ENCODE peak calls at places on chromosomes 11 and 22, in four cellular contexts. R is GM12878, M is IMR-90, J is K562. P is an unnamed sample.

GRCh38 chr11:72012897-72013721 is 14.4 kb downstream of the IL18BP start:
- DNase-seq in R (no peak), J (no peak), M (peak), P (no peak)

GRCh38 chr11:69912161-69912910 is 93.1 kb upstream of the FGF3 start:
- DNase-seq in J (no peak), R (no peak), M (no peak), P (no peak)

GRCh38 chr11:128517457-128518230 is 69.7 kb downstream of the ETS1 start:
- DNase-seq in M (no peak), R (no peak), J (no peak), P (no peak)

GRCh38 chr11:64140101-64140500 is 25.8 kb downstream of the MACROD1 start:
- DNase-seq in R (no peak), J (no peak), M (no peak), P (no peak)

GRCh38 chr11:60265373-60266214 is 14.9 kb upstream of the MS4A4A start:
- DNase-seq in M (peak), J (peak), R (peak), P (peak)

GRCh38 chr22:24498826-24499225 is 3.7 kb downstream of the UPB1 start:
- DNase-seq in M (no peak), R (no peak), J (no peak), P (no peak)

GRCh38 chr11:75449776-75450175 is 16.8 kb upstream of the KLHL35 start:
- DNase-seq in J (no peak), M (no peak), R (no peak), P (no peak)

GRCh38 chr11:62108017-62108750 is 15.6 kb upstream of the INCENP start:
- DNase-seq in M (peak), R (peak), J (peak), P (peak)

GRCh38 chr22:25853078-25853477 is 111.1 kb downstream of the MYO18B start:
- DNase-seq in J (peak), R (no peak), M (no peak), P (no peak)

GRCh38 chr11:69825037-69825834 is 6.0 kb upstream of the FGF3 start:
- DNase-seq in J (no peak), R (no peak), M (no peak), P (no peak)

GRCh38 chr22:44256860-44257560 is 55.7 kb downstream of the SHISAL1 start:
- DNase-seq in M (no peak), J (no peak), R (no peak), P (no peak)

GRCh38 chr11:129155745-129156144 is 36.4 kb downstream of the ARHGAP32 start:
- DNase-seq in R (no peak), J (no peak), M (no peak), P (no peak)

GRCh38 chr22:19107730-19108074 is 14.5 kb downstream of the DGCR2 start:
- DNase-seq in J (no peak), R (no peak), M (no peak), P (no peak)

GRCh38 chr11:66719111-66719872 is 9.7 kb downstream of the SPTBN2 start:
- DNase-seq in M (no peak), J (no peak), R (no peak), P (no peak)

GRCh38 chr11:68684385-68685356 is at the start of gene GAL:
- DNase-seq in M (no peak), R (no peak), J (peak), P (no peak)

GRCh38 chr22:48105254-48105653 is 1342.8 kb downstream of the TBC1D22A start:
- DNase-seq in J (no peak), M (no peak), R (no peak), P (no peak)

GRCh38 chr11:69752890-69753289 is 22.3 kb downstream of the FGF4 start:
- DNase-seq in J (no peak), M (no peak), R (no peak), P (no peak)

GRCh38 chr11:65311197-65311631 is 3.5 kb upstream of the CDC42EP2 start:
- DNase-seq in M (no peak), R (no peak), J (no peak), P (no peak)

GRCh38 chr11:8213390-8213789 is 44.6 kb upstream of the RIC3 start:
- DNase-seq in M (no peak), J (no peak), R (no peak), P (no peak)

GRCh38 chr11:129814244-129814992 is 1.2 kb upstream of the TMEM45B start:
- DNase-seq in M (no peak), R (no peak), J (peak), P (no peak)

GRCh38 chr22:45413368-45414211 is at the start of the genes RIBC2 and SMC1B:
- DNase-seq in R (peak), J (no peak), M (peak), P (peak)

GRCh38 chr11:74311352-74311926 is at the start of gene P4HA3:
- DNase-seq in J (peak), M (peak), R (no peak), P (peak)

GRCh38 chr11:65489061-65489705 is 9.7 kb upstream of the MALAT1 start:
- DNase-seq in J (peak), M (peak), R (no peak), P (peak)

GRCh38 chr22:19387575-19387974 is 44.0 kb downstream of the HIRA start:
- DNase-seq in M (no peak), J (no peak), R (no peak), P (no peak)

DNA sequence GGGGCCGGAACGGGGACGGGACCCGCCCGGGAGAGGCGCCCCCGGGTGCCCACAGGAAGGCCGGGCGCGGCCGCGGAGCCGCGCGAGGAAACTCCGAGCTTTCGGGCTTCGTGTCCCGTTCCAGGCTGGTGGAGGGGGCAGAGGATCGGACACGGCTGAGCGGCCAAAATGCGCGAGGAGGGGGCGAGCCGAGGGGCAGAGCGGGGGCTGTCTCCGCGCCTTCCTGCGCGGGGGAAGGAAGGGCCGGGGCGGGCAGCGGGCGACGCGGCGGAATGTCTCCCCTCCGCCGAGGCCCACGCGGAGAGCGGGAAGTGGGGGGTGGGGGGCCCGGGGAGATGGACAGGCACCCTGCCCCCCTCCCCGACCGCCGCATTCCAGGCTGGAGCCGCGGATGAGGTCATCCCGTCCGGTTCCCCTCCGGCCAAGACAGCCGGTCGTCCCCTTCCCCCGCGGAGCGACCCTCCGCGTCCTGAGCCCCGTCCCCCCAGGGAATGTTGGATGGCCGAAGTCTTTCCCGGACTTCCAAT is 465 bp downstream of the CDC42EP1 start:
- DNase-seq in J (peak), M (peak), R (no peak), P (peak)
- TF ChIP-seq FOS in J (no peak), M (peak), R (no peak), P (peak)

DNA sequence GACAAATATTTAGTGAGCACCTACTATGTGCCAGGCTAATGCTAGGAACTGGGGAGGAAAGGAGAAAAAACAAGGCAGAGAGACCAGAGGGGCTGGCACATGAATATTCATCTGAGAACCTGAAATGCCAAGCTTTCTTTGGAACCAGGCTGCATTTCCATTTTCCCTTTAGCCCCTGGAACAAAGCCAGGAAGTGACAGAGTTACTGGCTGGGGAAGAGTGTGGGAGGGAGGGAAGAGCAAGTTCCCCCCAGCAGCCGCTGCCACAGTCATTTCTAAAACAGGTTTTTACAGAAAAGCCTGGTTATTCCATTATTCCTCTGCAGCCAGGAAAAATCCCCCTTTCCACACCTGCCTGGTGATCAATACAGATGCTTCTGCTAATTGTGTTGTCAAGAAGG is 97.0 kb downstream of the SPON1 start:
- DNase-seq in J (no peak), M (no peak), R (no peak), P (no peak)
- TF ChIP-seq FOS in J (no peak), M (no peak), R (no peak), P (no peak)

GRCh38 chr11:10122337-10123197 is 171.5 kb downstream of the SBF2 start:
- DNase-seq in J (no peak), M (peak), R (no peak), P (no peak)
- TF ChIP-seq FOS in J (no peak), M (no peak), R (no peak), P (no peak)

GRCh38 chr11:101864098-101864497 is 50.7 kb upstream of the CEP126 start:
- DNase-seq in R (no peak), M (no peak), J (no peak), P (no peak)

GRCh38 chr11:101863361-101863760 is 51.4 kb upstream of the CEP126 start:
- DNase-seq in R (no peak), J (no peak), M (peak), P (peak)

GRCh38 chr11:101867951-101868350 is 46.9 kb upstream of the CEP126 start:
- DNase-seq in M (peak), R (no peak), J (no peak), P (peak)

GRCh38 chr11:101870510-101870909 is 44.3 kb upstream of the CEP126 start:
- DNase-seq in R (no peak), M (peak), J (no peak), P (peak)

GRCh38 chr11:101866619-101867491 is 48.0 kb upstream of the CEP126 start:
- DNase-seq in M (peak), J (no peak), R (no peak), P (peak)
- TF ChIP-seq FOS in M (no peak), J (no peak), R (no peak), P (no peak)

GRCh38 chr11:35419713-35420333 is 465 bp upstream of the SLC1A2 start:
- DNase-seq in M (no peak), R (no peak), J (no peak), P (no peak)

GRCh38 chr11:35418282-35418846 is 994 bp downstream of the SLC1A2 start:
- DNase-seq in M (no peak), R (no peak), J (no peak), P (no peak)

GRCh38 chr11:35415488-35415887 is 3.9 kb downstream of the SLC1A2 start:
- DNase-seq in M (no peak), J (no peak), R (no peak), P (no peak)

GRCh38 chr11:35420371-35420770 is 1.0 kb upstream of the SLC1A2 start:
- DNase-seq in M (no peak), J (no peak), R (no peak), P (no peak)

GRCh38 chr11:35418847-35419712 is at the start of gene SLC1A2:
- DNase-seq in J (no peak), M (peak), R (no peak), P (no peak)
- TF ChIP-seq FOS in J (no peak), M (no peak), R (no peak), P (no peak)

DNA sequence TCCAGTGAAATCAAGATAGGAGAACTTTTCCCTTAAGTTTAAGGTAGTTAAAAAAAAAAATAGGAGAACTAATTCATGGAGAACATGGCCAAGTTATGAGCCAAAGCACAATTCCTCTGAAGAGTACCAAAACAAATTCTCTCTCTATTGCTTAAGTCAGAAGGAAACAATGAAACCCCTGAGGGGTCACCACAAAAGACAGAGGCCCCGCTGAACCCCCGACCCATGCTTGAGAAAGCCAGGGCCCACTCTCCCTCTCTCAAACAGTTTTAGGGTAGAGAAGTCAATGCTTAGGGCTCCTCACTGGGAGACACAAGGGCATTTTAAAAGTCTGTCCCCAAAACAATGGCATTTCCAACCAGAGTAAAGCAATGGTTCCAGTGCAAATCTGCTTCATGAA is 26.9 kb downstream of the PPP2R1B start:
- DNase-seq in R (no peak), J (no peak), M (no peak), P (no peak)
- TF ChIP-seq FOS in R (no peak), J (no peak), M (no peak), P (no peak)

DNA sequence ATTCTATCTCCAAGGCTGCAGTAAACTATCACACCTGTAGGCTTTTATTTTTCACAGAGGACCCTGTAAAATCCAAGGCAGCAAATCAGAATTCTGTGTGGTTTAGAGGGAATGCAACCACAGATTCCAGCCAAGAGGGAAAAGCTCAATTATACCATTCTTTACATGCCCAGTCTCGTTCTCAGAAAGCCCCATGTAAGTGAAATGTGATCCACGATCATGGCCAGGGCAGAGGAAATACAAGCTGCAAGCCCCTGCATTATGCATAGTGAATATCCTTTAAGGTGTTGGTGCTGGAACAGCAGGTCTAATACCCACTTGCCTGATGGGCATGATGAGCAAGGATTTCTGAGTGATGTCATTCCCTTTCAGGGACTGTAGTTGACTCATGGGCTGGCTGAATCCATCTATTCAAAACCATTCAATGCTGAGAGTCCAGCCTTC is 198.7 kb upstream of the MTMR2 start:
- DNase-seq in M (peak), R (no peak), J (no peak), P (no peak)
- TF ChIP-seq FOS in M (no peak), R (no peak), J (no peak), P (no peak)

GRCh38 chr11:119361961-119362725 is 15.6 kb upstream of the MFRP start:
- DNase-seq in M (no peak), J (no peak), R (no peak), P (no peak)

GRCh38 chr11:119359365-119360229 is 13.1 kb upstream of the MFRP start:
- DNase-seq in J (no peak), R (no peak), M (no peak), P (no peak)

GRCh38 chr11:119362741-119363080 is 16.2 kb upstream of the MFRP start:
- DNase-seq in J (no peak), M (no peak), R (no peak), P (no peak)

GRCh38 chr11:119363081-119363861 is 16.8 kb upstream of the MFRP start:
- DNase-seq in R (no peak), M (no peak), J (no peak), P (no peak)

DNA sequence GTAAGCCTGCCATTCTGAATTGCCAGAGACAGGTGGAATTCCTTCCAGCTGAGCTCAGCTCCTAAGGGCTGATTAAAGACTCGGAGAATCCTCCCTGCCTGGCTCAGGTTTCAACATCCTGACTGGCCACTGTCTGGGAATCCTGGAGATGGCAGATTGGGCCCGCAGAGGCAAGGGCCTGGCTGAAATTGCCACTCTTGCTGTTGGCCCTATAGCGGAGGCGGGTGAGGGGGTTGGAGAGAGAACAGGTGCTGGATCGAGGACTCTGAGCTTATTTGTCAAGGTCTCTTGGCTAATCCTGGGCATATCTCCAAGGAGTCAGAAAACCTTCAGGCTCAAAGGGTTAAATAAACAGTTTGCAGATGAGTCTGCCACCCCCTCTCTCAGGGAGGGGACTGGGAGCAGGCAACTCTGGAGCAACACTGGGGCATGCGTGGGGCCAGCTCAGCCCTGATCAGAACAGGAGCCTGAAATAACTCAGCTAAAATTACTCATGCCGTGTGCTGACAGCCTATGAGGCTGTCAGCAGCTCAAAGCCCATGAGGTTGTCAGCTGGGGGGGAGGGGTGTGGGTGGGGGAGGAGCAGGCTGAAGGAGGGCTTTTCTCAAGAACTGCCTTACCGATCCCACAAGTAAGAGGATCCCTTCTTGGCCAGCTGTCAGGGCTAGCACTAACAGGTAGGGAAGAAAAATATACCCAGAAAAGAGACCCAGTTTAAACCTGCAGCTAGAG is 14.7 kb upstream of the MFRP start:
- DNase-seq in M (peak), J (peak), R (no peak), P (no peak)
- TF ChIP-seq FOS in M (peak), J (no peak), R (no peak), P (no peak)

P was measured in endothelial cell of umbilical vein.